ENCODE peak calls at places on chromosomes 12 and 14, in eight cellular contexts. Y is fibroblast of villous mesenchyme, J is epithelial cell of esophagus, Q is transverse colon, K is astrocyte of the cerebellum, F is left ventricle myocardium inferior, M is WERI-Rb-1, N is gastrocnemius medialis. S is an unnamed sample.

GRCh38 chr12:25755681-25756260 is 202.7 kb upstream of the LMNTD1 start:
- DNase-seq in K (no peak), Q (no peak), F (no peak), M (no peak), N (no peak), J (peak), Y (no peak), S (no peak)

GRCh38 chr12:78156751-78157150 is 326.1 kb downstream of the NAV3 start:
- DNase-seq in Y (peak), F (no peak), J (no peak), Q (no peak), K (no peak), N (no peak), M (no peak), S (no peak)

GRCh38 chr12:47828967-47829482 is 9.3 kb upstream of the HDAC7 start:
- DNase-seq in K (no peak), N (peak), J (peak), F (peak), M (no peak), Y (peak), Q (peak), S (peak)

GRCh38 chr12:127381681-127382080 is 885.3 kb upstream of the TMEM132C start:
- DNase-seq in Y (no peak), K (no peak), Q (no peak), F (no peak), N (no peak), J (peak), M (no peak), S (no peak)

GRCh38 chr14:101201535-101202125 is 298.1 kb upstream of the RTL1 start:
- DNase-seq in F (no peak), K (no peak), J (no peak), Y (no peak), N (no peak), M (no peak), Q (no peak), S (no peak)

GRCh38 chr12:12016284-12017100 is 54.2 kb upstream of the BCL2L14 start:
- DNase-seq in M (no peak), F (no peak), Y (no peak), N (peak), Q (no peak), J (no peak), K (no peak), S (no peak)

GRCh38 chr12:119090276-119090675 is 88.5 kb upstream of the HSPB8 start:
- DNase-seq in Y (no peak), Q (no peak), K (no peak), F (no peak), J (no peak), M (no peak), N (no peak), S (no peak)

GRCh38 chr12:47985596-47986265 is 18.5 kb downstream of the COL2A1 start:
- DNase-seq in K (no peak), Y (no peak), N (no peak), F (no peak), J (no peak), Q (no peak), M (no peak), S (no peak)

GRCh38 chr12:117167769-117168168 is 22.5 kb downstream of the FBXO21 start:
- DNase-seq in N (no peak), Y (no peak), K (no peak), M (no peak), J (no peak), F (no peak), Q (no peak), S (no peak)

GRCh38 chr14:97975960-97976359 is 1178.8 kb downstream of the VRK1 start:
- DNase-seq in K (no peak), Q (no peak), F (no peak), Y (no peak), J (no peak), N (no peak), M (no peak), S (no peak)

GRCh38 chr14:76772300-76773187 is 11.3 kb downstream of the VASH1 start:
- DNase-seq in Q (peak), J (no peak), Y (peak), K (no peak), N (no peak), F (peak), M (no peak), S (no peak)

GRCh38 chr14:74825008-74825407 is 50.9 kb downstream of the PROX2 start:
- DNase-seq in K (no peak), N (no peak), M (no peak), J (peak), F (no peak), Y (peak), Q (no peak), S (no peak)

GRCh38 chr12:54555670-54556257 is 6.4 kb downstream of the PDE1B start:
- DNase-seq in K (no peak), N (no peak), Y (no peak), Q (no peak), J (no peak), F (no peak), M (no peak), S (no peak)

GRCh38 chr14:94545131-94545841 is 16.0 kb upstream of the SERPINA4 start:
- DNase-seq in N (no peak), Y (no peak), Q (no peak), F (no peak), K (peak), M (no peak), J (no peak), S (no peak)

GRCh38 chr12:121241203-121241970 is 31.5 kb downstream of the P2RX4 start:
- DNase-seq in J (no peak), N (no peak), Y (peak), Q (no peak), K (no peak), M (no peak), F (no peak), S (no peak)

GRCh38 chr12:604956-605355 is 58.3 kb downstream of the NINJ2 start:
- DNase-seq in K (no peak), J (no peak), Y (no peak), Q (no peak), N (no peak), F (no peak), M (no peak), S (no peak)

GRCh38 chr14:53011053-53011462 is 60.2 kb upstream of the FERMT2 start:
- DNase-seq in Q (peak), K (peak), Y (peak), N (peak), J (peak), F (peak), M (no peak), S (no peak)

GRCh38 chr12:111444314-111444705 is 38.6 kb downstream of the SH2B3 start:
- DNase-seq in K (no peak), M (no peak), N (no peak), Q (peak), J (no peak), Y (no peak), F (no peak), S (no peak)

GRCh38 chr12:72296389-72296788 is 24.2 kb downstream of the TRHDE start:
- DNase-seq in M (no peak), J (peak), Q (no peak), Y (no peak), F (no peak), K (peak), N (no peak), S (no peak)

GRCh38 chr12:68614105-68614679 is 3.5 kb downstream of the RAP1B start:
- DNase-seq in N (no peak), Q (no peak), K (no peak), M (no peak), F (no peak), Y (no peak), J (no peak), S (no peak)

GRCh38 chr12:71011261-71011660 is 90.7 kb upstream of the PTPRR start:
- DNase-seq in Q (no peak), M (no peak), F (no peak), K (no peak), Y (no peak), N (no peak), J (peak), S (no peak)

GRCh38 chr12:21644516-21644915 is 13.1 kb downstream of the LDHB start:
- DNase-seq in Y (no peak), N (no peak), F (no peak), M (no peak), J (peak), Q (no peak), K (no peak), S (no peak)

GRCh38 chr12:120012067-120012621 is 23.1 kb downstream of the BICDL1 start:
- DNase-seq in Q (no peak), J (peak), K (no peak), M (no peak), N (no peak), Y (peak), F (no peak), S (no peak)

GRCh38 chr12:81811066-81811777 is 52.1 kb upstream of the PPFIA2 start:
- DNase-seq in K (peak), F (no peak), Q (no peak), J (no peak), Y (peak), N (no peak), M (no peak), S (no peak)

GRCh38 chr14:29724991-29725390 is 202.7 kb downstream of the PRKD1 start:
- DNase-seq in M (no peak), F (no peak), Q (no peak), J (peak), K (no peak), Y (peak), N (no peak), S (no peak)

GRCh38 chr14:34361504-34362011 is 100.5 kb downstream of the SPTSSA start:
- DNase-seq in N (no peak), F (no peak), Y (peak), J (peak), K (no peak), Q (no peak), M (no peak), S (no peak)

DNA sequence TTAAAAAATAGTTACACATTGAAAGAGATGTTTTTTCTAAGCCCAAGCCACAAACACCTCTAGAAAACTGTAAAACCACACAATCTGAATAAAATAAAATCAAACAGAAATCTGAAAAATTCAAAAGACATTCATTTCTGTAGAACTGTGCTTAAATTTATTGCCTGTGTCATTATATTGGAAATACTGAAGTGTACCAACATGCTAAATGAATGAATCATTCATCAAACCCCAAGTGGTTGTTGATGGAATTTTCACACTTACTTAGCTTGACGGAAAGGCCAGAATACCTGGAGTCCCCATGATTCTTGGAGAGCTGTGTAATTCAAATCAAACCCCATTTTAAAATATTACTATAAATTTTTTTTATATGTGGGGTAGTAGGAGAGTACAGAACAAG is 2.7 kb downstream of the KITLG start:
- DNase-seq in K (no peak), J (peak), F (no peak), Y (no peak), M (no peak), Q (no peak), N (no peak), S (no peak)
- TF ChIP-seq CTCF in K (no peak), J (peak), F (peak), Y (no peak), M (no peak), Q (peak), N (no peak), S (no peak)

DNA sequence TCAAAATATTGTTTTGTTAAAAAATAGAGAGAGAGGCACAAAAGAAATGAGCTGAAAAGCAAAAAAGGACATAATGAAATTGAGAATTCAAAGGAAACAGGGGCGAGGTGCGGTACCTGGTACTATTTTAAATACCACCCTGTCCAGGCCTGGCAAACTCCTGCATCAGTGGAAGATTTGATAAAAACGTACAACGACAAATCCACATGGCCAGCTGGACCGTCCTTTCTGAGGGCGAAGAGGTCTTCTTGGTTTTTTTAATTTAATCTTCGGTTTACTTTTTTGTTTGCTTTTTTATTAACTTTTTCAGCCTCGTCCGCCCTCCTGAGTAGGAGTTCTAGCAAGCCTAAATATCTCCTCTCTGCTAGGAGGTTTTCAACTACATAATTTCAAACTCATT is 11.9 kb downstream of the BCL11B start:
- DNase-seq in Y (no peak), J (no peak), M (no peak), Q (no peak), K (no peak), F (no peak), N (no peak), S (no peak)
- H3K4me3 ChIP-seq in Y (no peak), J (no peak), M (no peak), Q (no peak), K (no peak), F (no peak), N (no peak), S (no peak)

GRCh38 chr12:125329239-125330238 is 264.3 kb downstream of the AACS start:
- DNase-seq in N (no peak), K (no peak), Q (no peak), J (peak), Y (no peak), M (peak), F (no peak), S (no peak)

GRCh38 chr12:125330645-125331341 is 265.6 kb downstream of the AACS start:
- DNase-seq in N (no peak), F (peak), Q (peak), J (peak), K (no peak), M (peak), Y (peak), S (peak)

GRCh38 chr12:125336246-125336645 is 271.0 kb downstream of the AACS start:
- DNase-seq in K (no peak), Y (no peak), F (no peak), Q (no peak), N (no peak), M (no peak), J (no peak), S (no peak)

GRCh38 chr12:125331342-125332052 is 266.3 kb downstream of the AACS start:
- DNase-seq in Y (no peak), M (no peak), F (no peak), N (no peak), K (no peak), J (no peak), Q (no peak), S (no peak)

GRCh38 chr12:125332900-125333299 is 267.7 kb downstream of the AACS start:
- DNase-seq in N (no peak), Y (no peak), K (no peak), M (no peak), Q (no peak), F (no peak), J (no peak), S (no peak)
- TF ChIP-seq CTCF in N (no peak), Y (no peak), K (peak), M (peak), Q (no peak), F (no peak), J (no peak), S (no peak)

GRCh38 chr12:106581543-106582263 is 1.1 kb upstream of the RFX4 start:
- DNase-seq in Q (no peak), N (no peak), Y (peak), M (no peak), J (no peak), K (no peak), F (no peak), S (no peak)
- H3K4me3 ChIP-seq in Q (no peak), N (peak), Y (no peak), M (no peak), J (no peak), K (no peak), F (peak), S (no peak)

GRCh38 chr14:54566152-54566409 is 847 bp upstream of the SAMD4A start:
- DNase-seq in J (no peak), N (no peak), K (no peak), F (no peak), M (peak), Y (no peak), Q (no peak), S (no peak)

GRCh38 chr14:54564799-54565235 is 2.1 kb upstream of the SAMD4A start:
- DNase-seq in K (peak), J (peak), Q (no peak), M (peak), Y (peak), N (no peak), F (no peak), S (no peak)

GRCh38 chr14:54565236-54566151 is 1.4 kb upstream of the SAMD4A start:
- DNase-seq in Q (peak), F (peak), J (peak), K (peak), M (peak), N (peak), Y (peak), S (peak)

GRCh38 chr14:54562334-54562733 is 4.6 kb upstream of the SAMD4A start:
- DNase-seq in M (no peak), Y (no peak), N (no peak), J (no peak), K (no peak), Q (no peak), F (no peak), S (no peak)

DNA sequence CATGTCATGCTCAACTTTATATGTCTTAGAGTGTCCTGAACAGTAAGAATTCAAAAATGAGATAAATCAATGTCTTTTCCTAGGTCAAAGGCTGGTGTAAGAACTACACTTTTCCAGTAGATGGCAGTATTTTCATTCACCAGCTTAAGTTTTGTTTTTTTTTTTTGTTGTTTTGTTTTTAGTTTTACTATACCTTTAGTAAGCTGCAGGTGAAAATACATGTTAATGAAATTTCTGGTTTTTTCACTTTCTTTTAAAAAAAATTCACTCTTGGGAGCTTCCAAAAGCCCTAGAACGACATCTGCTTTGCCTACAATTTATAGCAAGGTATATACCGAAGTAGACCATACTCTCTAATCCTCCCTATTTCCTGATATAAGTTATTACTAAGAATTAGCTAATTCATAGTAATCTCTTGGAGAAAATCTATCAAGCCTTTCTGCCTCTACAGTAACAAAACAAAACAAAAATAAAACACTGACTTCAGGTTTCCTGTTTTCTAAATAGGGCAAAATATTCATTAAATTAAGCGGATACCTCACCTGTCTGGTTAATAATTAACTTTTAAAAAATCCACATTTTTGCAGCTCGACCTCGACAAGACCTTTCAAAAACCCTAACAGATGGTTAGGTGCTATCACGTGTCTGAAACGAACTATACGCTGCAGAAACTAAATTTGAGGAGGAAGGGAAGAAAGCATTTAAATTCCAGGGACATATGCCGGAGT is 2.7 kb upstream of the SAMD4A start:
- DNase-seq in F (no peak), Q (no peak), J (peak), N (no peak), Y (peak), M (no peak), K (peak), S (no peak)
- TF ChIP-seq CTCF in F (peak), Q (peak), J (peak), N (peak), Y (peak), M (peak), K (peak), S (peak)

GRCh38 chr12:80778005-80778541 is 61.4 kb downstream of the MYF5 start:
- DNase-seq in J (peak), Q (peak), K (peak), F (peak), N (no peak), M (no peak), Y (peak), S (peak)
- H3K4me3 ChIP-seq in J (no peak), Q (no peak), K (no peak), F (no peak), N (no peak), M (no peak), Y (no peak), S (no peak)

GRCh38 chr12:64801381-64801780 is 23.1 kb upstream of the TBC1D30 start:
- DNase-seq in F (no peak), K (no peak), J (no peak), Q (no peak), N (no peak), Y (no peak), M (no peak), S (no peak)
- TF ChIP-seq CTCF in F (no peak), K (peak), J (peak), Q (no peak), N (no peak), Y (peak), M (peak), S (peak)

GRCh38 chr12:18811268-18811667 is 73.3 kb downstream of the CAPZA3 start:
- DNase-seq in J (no peak), M (no peak), Y (peak), F (no peak), Q (no peak), K (no peak), N (no peak), S (no peak)
- H3K4me3 ChIP-seq in J (no peak), M (no peak), Y (no peak), F (no peak), Q (no peak), K (no peak), N (no peak), S (no peak)

S was measured in right lobe of liver.